ENCODE peak calls at places on chromosomes 2 and 18, in four cellular contexts. One of them, this sample, is unnamed. For H3K27me3 and H3K36me3, the result is how much of the 10 kb centered on the place peaks cover.

GRCh38 chr2:159736048-159736447 is 23.7 kb downstream of the MARCHF7 start:
- DNase-seq in tibial nerve: no peak
- DNase-seq in HAP-1: no peak
- DNase-seq in CD8-positive, alpha-beta memory T cell: no peak
- DNase-seq in this sample: no peak

GRCh38 chr2:231717281-231718180 is 9.2 kb downstream of the PTMA start:
- DNase-seq in tibial nerve: no peak
- DNase-seq in HAP-1: peak
- DNase-seq in CD8-positive, alpha-beta memory T cell: no peak
- DNase-seq in this sample: no peak

GRCh38 chr2:99662761-99663341 is 173.0 kb upstream of the REV1 start:
- DNase-seq in tibial nerve: peak
- DNase-seq in HAP-1: peak
- DNase-seq in CD8-positive, alpha-beta memory T cell: no peak
- DNase-seq in this sample: no peak

GRCh38 chr18:63783394-63783793 is 8.2 kb downstream of the SERPINB7 start:
- DNase-seq in HAP-1: no peak
- DNase-seq in tibial nerve: no peak
- DNase-seq in CD8-positive, alpha-beta memory T cell: no peak
- DNase-seq in this sample: no peak

GRCh38 chr18:70132999-70133398 is 72.5 kb downstream of the RTTN start:
- DNase-seq in tibial nerve: no peak
- DNase-seq in HAP-1: no peak
- DNase-seq in CD8-positive, alpha-beta memory T cell: no peak
- DNase-seq in this sample: no peak

GRCh38 chr18:53911200-53911599 is 313.3 kb downstream of the MBD2 start:
- DNase-seq in tibial nerve: no peak
- DNase-seq in HAP-1: no peak
- DNase-seq in CD8-positive, alpha-beta memory T cell: no peak
- DNase-seq in this sample: no peak

GRCh38 chr2:190202604-190203003 is 117.0 kb downstream of the HIBCH start:
- DNase-seq in tibial nerve: no peak
- DNase-seq in CD8-positive, alpha-beta memory T cell: no peak
- DNase-seq in HAP-1: no peak
- DNase-seq in this sample: no peak

GRCh38 chr18:47969851-47970250 is 39.4 kb upstream of the SMAD2 start:
- DNase-seq in CD8-positive, alpha-beta memory T cell: no peak
- DNase-seq in HAP-1: no peak
- DNase-seq in tibial nerve: no peak
- DNase-seq in this sample: no peak

GRCh38 chr18:41906528-41907256 is 48.3 kb upstream of the PIK3C3 start:
- DNase-seq in CD8-positive, alpha-beta memory T cell: peak
- DNase-seq in tibial nerve: no peak
- DNase-seq in HAP-1: peak
- DNase-seq in this sample: no peak

GRCh38 chr2:178530625-178531142 is 50.4 kb downstream of the PLEKHA3 start:
- DNase-seq in tibial nerve: no peak
- DNase-seq in HAP-1: no peak
- DNase-seq in CD8-positive, alpha-beta memory T cell: no peak
- DNase-seq in this sample: no peak

GRCh38 chr2:28448738-28449100 is 47.1 kb upstream of the PLB1 start:
- DNase-seq in tibial nerve: no peak
- DNase-seq in CD8-positive, alpha-beta memory T cell: no peak
- DNase-seq in HAP-1: no peak
- DNase-seq in this sample: no peak

GRCh38 chr2:96144481-96145027 is 686 bp downstream of the DUSP2 start:
- DNase-seq in CD8-positive, alpha-beta memory T cell: peak
- DNase-seq in tibial nerve: no peak
- DNase-seq in HAP-1: peak
- DNase-seq in this sample: peak

GRCh38 chr2:119983108-119983507 is 29.8 kb upstream of the EPB41L5 start:
- DNase-seq in tibial nerve: no peak
- DNase-seq in CD8-positive, alpha-beta memory T cell: no peak
- DNase-seq in HAP-1: no peak
- DNase-seq in this sample: no peak

GRCh38 chr18:29711931-29712330 is 1330.6 kb downstream of the DSC3 start:
- DNase-seq in CD8-positive, alpha-beta memory T cell: no peak
- DNase-seq in HAP-1: peak
- DNase-seq in tibial nerve: no peak
- DNase-seq in this sample: no peak

GRCh38 chr18:55421612-55422381 is 166.2 kb downstream of the TCF4 start:
- DNase-seq in HAP-1: no peak
- DNase-seq in tibial nerve: peak
- DNase-seq in CD8-positive, alpha-beta memory T cell: no peak
- DNase-seq in this sample: no peak

GRCh38 chr2:152186257-152186656 is 10.7 kb upstream of the STAM2 start:
- DNase-seq in CD8-positive, alpha-beta memory T cell: no peak
- DNase-seq in HAP-1: no peak
- DNase-seq in tibial nerve: no peak
- DNase-seq in this sample: no peak

GRCh38 chr2:126600715-126601114 is 55.2 kb upstream of the GYPC start:
- DNase-seq in CD8-positive, alpha-beta memory T cell: no peak
- DNase-seq in tibial nerve: no peak
- DNase-seq in HAP-1: no peak
- DNase-seq in this sample: no peak

GRCh38 chr2:102040229-102040628 is 48.5 kb downstream of the IL1R2 start:
- DNase-seq in CD8-positive, alpha-beta memory T cell: no peak
- DNase-seq in HAP-1: no peak
- DNase-seq in tibial nerve: no peak
- DNase-seq in this sample: no peak

GRCh38 chr18:51074605-51075004 is 44.6 kb downstream of the SMAD4 start:
- DNase-seq in tibial nerve: no peak
- DNase-seq in HAP-1: no peak
- DNase-seq in CD8-positive, alpha-beta memory T cell: no peak
- DNase-seq in this sample: no peak

GRCh38 chr2:205692095-205692494 is 9.8 kb downstream of the NRP2 start:
- DNase-seq in tibial nerve: no peak
- DNase-seq in HAP-1: no peak
- DNase-seq in CD8-positive, alpha-beta memory T cell: no peak
- DNase-seq in this sample: no peak

GRCh38 chr18:42030586-42031182 is 75.7 kb downstream of the PIK3C3 start:
- DNase-seq in HAP-1: peak
- DNase-seq in tibial nerve: no peak
- DNase-seq in CD8-positive, alpha-beta memory T cell: no peak
- DNase-seq in this sample: no peak

GRCh38 chr2:140770645-140771044 is 1360.2 kb downstream of the LRP1B start:
- DNase-seq in tibial nerve: no peak
- DNase-seq in CD8-positive, alpha-beta memory T cell: no peak
- DNase-seq in HAP-1: no peak
- DNase-seq in this sample: no peak

GRCh38 chr2:167052825-167053224 is 164.5 kb downstream of the XIRP2 start:
- DNase-seq in CD8-positive, alpha-beta memory T cell: no peak
- DNase-seq in HAP-1: no peak
- DNase-seq in tibial nerve: no peak
- DNase-seq in this sample: no peak

GRCh38 chr2:134372141-134372540 is 118.3 kb downstream of the MGAT5 start:
- DNase-seq in tibial nerve: no peak
- DNase-seq in CD8-positive, alpha-beta memory T cell: no peak
- DNase-seq in HAP-1: no peak
- DNase-seq in this sample: no peak

GRCh38 chr2:236954641-236955040 is 131.0 kb upstream of the COPS8 start:
- DNase-seq in CD8-positive, alpha-beta memory T cell: no peak
- DNase-seq in HAP-1: no peak
- DNase-seq in tibial nerve: no peak
- DNase-seq in this sample: no peak

GRCh38 chr2:113685471-113685870 is 58.4 kb downstream of the RABL2A start:
- DNase-seq in tibial nerve: no peak
- DNase-seq in HAP-1: no peak
- DNase-seq in CD8-positive, alpha-beta memory T cell: no peak
- DNase-seq in this sample: no peak

GRCh38 chr2:28702887-28703286 is 48.7 kb upstream of the PPP1CB start:
- DNase-seq in HAP-1: no peak
- DNase-seq in tibial nerve: no peak
- DNase-seq in CD8-positive, alpha-beta memory T cell: no peak
- DNase-seq in this sample: no peak

GRCh38 chr2:224062481-224063307 is 23.6 kb upstream of the SERPINE2 start:
- DNase-seq in CD8-positive, alpha-beta memory T cell: no peak
- DNase-seq in tibial nerve: no peak
- DNase-seq in HAP-1: no peak
- DNase-seq in this sample: no peak

GRCh38 chr2:157691695-157692094 is 63.0 kb upstream of the ACVR1C start:
- DNase-seq in tibial nerve: no peak
- DNase-seq in CD8-positive, alpha-beta memory T cell: no peak
- DNase-seq in HAP-1: no peak
- DNase-seq in this sample: no peak

GRCh38 chr2:18792226-18792629 is 202.9 kb upstream of the NT5C1B start:
- DNase-seq in HAP-1: no peak
- DNase-seq in CD8-positive, alpha-beta memory T cell: no peak
- DNase-seq in tibial nerve: no peak
- DNase-seq in this sample: no peak

GRCh38 chr2:230225486-230225885 is at the start of gene SP140:
- DNase-seq in CD8-positive, alpha-beta memory T cell: peak
- DNase-seq in tibial nerve: peak
- DNase-seq in HAP-1: no peak
- DNase-seq in this sample: peak

GRCh38 chr2:69985684-69986083 is 24.3 kb upstream of the ASPRV1 start:
- DNase-seq in CD8-positive, alpha-beta memory T cell: no peak
- DNase-seq in tibial nerve: peak
- DNase-seq in HAP-1: no peak
- DNase-seq in this sample: no peak

GRCh38 chr18:79395761-79396404 is at the start of gene NFATC1:
- DNase-seq in tibial nerve: peak
- DNase-seq in CD8-positive, alpha-beta memory T cell: peak
- DNase-seq in HAP-1: peak
- DNase-seq in this sample: peak
- H3K27me3 ChIP-seq in tibial nerve: under half
- H3K27me3 ChIP-seq in CD8-positive, alpha-beta memory T cell: under half
- H3K27me3 ChIP-seq in HAP-1: under half
- H3K27me3 ChIP-seq in this sample: under half

GRCh38 chr2:232787806-232788205 is 11.4 kb upstream of the KCNJ13 start:
- DNase-seq in CD8-positive, alpha-beta memory T cell: no peak
- DNase-seq in HAP-1: no peak
- DNase-seq in tibial nerve: no peak
- DNase-seq in this sample: no peak

GRCh38 chr2:232791518-232791917 is 15.2 kb upstream of the KCNJ13 start:
- DNase-seq in HAP-1: no peak
- DNase-seq in tibial nerve: no peak
- DNase-seq in CD8-positive, alpha-beta memory T cell: no peak
- DNase-seq in this sample: no peak

GRCh38 chr2:232793271-232793670 is 16.9 kb upstream of the KCNJ13 start:
- DNase-seq in tibial nerve: no peak
- DNase-seq in CD8-positive, alpha-beta memory T cell: no peak
- DNase-seq in HAP-1: no peak
- DNase-seq in this sample: no peak

GRCh38 chr2:232783278-232783677 is 6.9 kb upstream of the KCNJ13 start:
- DNase-seq in tibial nerve: no peak
- DNase-seq in CD8-positive, alpha-beta memory T cell: no peak
- DNase-seq in HAP-1: no peak
- DNase-seq in this sample: no peak

DNA sequence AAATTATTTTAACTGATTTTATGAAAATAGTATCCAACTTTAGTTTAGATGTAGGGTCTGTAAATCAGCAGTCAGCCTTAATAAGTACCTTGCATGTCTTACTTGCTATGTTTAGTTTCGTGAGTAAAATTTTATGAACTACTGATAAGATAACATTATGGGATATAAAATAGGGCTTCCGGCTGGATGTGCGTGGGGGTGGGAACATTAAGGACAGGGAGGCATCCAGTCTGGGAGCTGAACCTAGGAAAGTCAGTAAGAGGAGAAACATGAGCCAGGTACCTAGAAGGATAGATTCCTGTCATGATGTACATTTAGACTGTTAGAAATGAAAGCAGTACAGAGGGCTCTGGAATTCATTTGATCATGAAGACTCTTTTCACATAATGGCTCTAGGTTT is 12.7 kb upstream of the KCNJ13 start:
- DNase-seq in tibial nerve: no peak
- DNase-seq in CD8-positive, alpha-beta memory T cell: no peak
- DNase-seq in HAP-1: no peak
- DNase-seq in this sample: no peak
- H3K36me3 ChIP-seq in tibial nerve: half or more
- H3K36me3 ChIP-seq in CD8-positive, alpha-beta memory T cell: under half
- H3K36me3 ChIP-seq in HAP-1: under half
- H3K36me3 ChIP-seq in this sample: under half

GRCh38 chr2:4221434-4221833 is 518.1 kb downstream of the DCDC2C start:
- DNase-seq in CD8-positive, alpha-beta memory T cell: no peak
- DNase-seq in HAP-1: no peak
- DNase-seq in tibial nerve: no peak
- DNase-seq in this sample: no peak
- H3K27me3 ChIP-seq in CD8-positive, alpha-beta memory T cell: under half
- H3K27me3 ChIP-seq in HAP-1: under half
- H3K27me3 ChIP-seq in tibial nerve: under half
- H3K27me3 ChIP-seq in this sample: under half

GRCh38 chr2:106334802-106335201 is 133.4 kb downstream of the RGPD3 start:
- DNase-seq in CD8-positive, alpha-beta memory T cell: no peak
- DNase-seq in tibial nerve: no peak
- DNase-seq in HAP-1: no peak
- DNase-seq in this sample: no peak
- H3K36me3 ChIP-seq in CD8-positive, alpha-beta memory T cell: under half
- H3K36me3 ChIP-seq in tibial nerve: under half
- H3K36me3 ChIP-seq in HAP-1: under half
- H3K36me3 ChIP-seq in this sample: under half